ENCODE peak calls at places on chromosomes 16 and 17, in six cellular contexts. One of them, this sample, is unnamed.
A peak's percentile ranks its signal among the peaks of the same experiment; 100 is the strongest.

GRCh38 chr17:33973491-33973890 is 281.6 kb upstream of the CCL2 start:
- DNase-seq in HFF-Myc: no peak
- DNase-seq in adrenal gland: no peak
- DNase-seq in brain microvascular endothelial cell: no peak
- DNase-seq in mammary epithelial cell: no peak
- DNase-seq in Peyer's patch: no peak
- DNase-seq in this sample: no peak

GRCh38 chr17:78357177-78357586 is 2.7 kb downstream of the SOCS3 start:
- DNase-seq in adrenal gland: peak; percentile 57
- DNase-seq in Peyer's patch: no peak
- DNase-seq in mammary epithelial cell: no peak
- DNase-seq in HFF-Myc: no peak
- DNase-seq in brain microvascular endothelial cell: no peak
- DNase-seq in this sample: no peak

GRCh38 chr16:31386157-31386984 is 6.8 kb upstream of the ITGAD start:
- DNase-seq in adrenal gland: no peak
- DNase-seq in brain microvascular endothelial cell: peak; percentile 42
- DNase-seq in HFF-Myc: no peak
- DNase-seq in mammary epithelial cell: peak; percentile 89
- DNase-seq in Peyer's patch: no peak
- DNase-seq in this sample: no peak

GRCh38 chr16:23829454-23829853 is 6.3 kb upstream of the PRKCB start:
- DNase-seq in Peyer's patch: no peak
- DNase-seq in adrenal gland: no peak
- DNase-seq in HFF-Myc: no peak
- DNase-seq in mammary epithelial cell: no peak
- DNase-seq in brain microvascular endothelial cell: no peak
- DNase-seq in this sample: no peak

GRCh38 chr16:25692734-25693508 is 1.2 kb downstream of the HS3ST4 start:
- DNase-seq in Peyer's patch: no peak
- DNase-seq in adrenal gland: no peak
- DNase-seq in HFF-Myc: no peak
- DNase-seq in mammary epithelial cell: no peak
- DNase-seq in brain microvascular endothelial cell: no peak
- DNase-seq in this sample: no peak

GRCh38 chr16:67917140-67917851 is 14.4 kb downstream of the CTRL start:
- DNase-seq in HFF-Myc: no peak
- DNase-seq in Peyer's patch: no peak
- DNase-seq in mammary epithelial cell: no peak
- DNase-seq in adrenal gland: no peak
- DNase-seq in brain microvascular endothelial cell: no peak
- DNase-seq in this sample: no peak

GRCh38 chr17:79923974-79924638 is 84.9 kb upstream of the CBX4 start:
- DNase-seq in HFF-Myc: no peak
- DNase-seq in brain microvascular endothelial cell: no peak
- DNase-seq in mammary epithelial cell: no peak
- DNase-seq in adrenal gland: no peak
- DNase-seq in Peyer's patch: peak; percentile 88
- DNase-seq in this sample: no peak

GRCh38 chr16:9836118-9836736 is 346.0 kb downstream of the GRIN2A start:
- DNase-seq in mammary epithelial cell: no peak
- DNase-seq in adrenal gland: no peak
- DNase-seq in Peyer's patch: no peak
- DNase-seq in HFF-Myc: no peak
- DNase-seq in brain microvascular endothelial cell: peak; percentile 16
- DNase-seq in this sample: no peak

GRCh38 chr16:88542231-88542630 is 28.0 kb upstream of the ZC3H18 start:
- DNase-seq in brain microvascular endothelial cell: no peak
- DNase-seq in Peyer's patch: no peak
- DNase-seq in mammary epithelial cell: no peak
- DNase-seq in adrenal gland: no peak
- DNase-seq in HFF-Myc: no peak
- DNase-seq in this sample: no peak

GRCh38 chr17:81509048-81509686 is 3.4 kb downstream of the ACTG1 start:
- DNase-seq in Peyer's patch: peak; percentile 59
- DNase-seq in brain microvascular endothelial cell: no peak
- DNase-seq in HFF-Myc: no peak
- DNase-seq in adrenal gland: no peak
- DNase-seq in mammary epithelial cell: peak; percentile 40
- DNase-seq in this sample: no peak

GRCh38 chr17:45579529-45580495 is 89.3 kb upstream of the PLEKHM1 start:
- DNase-seq in HFF-Myc: no peak
- DNase-seq in brain microvascular endothelial cell: no peak
- DNase-seq in Peyer's patch: no peak
- DNase-seq in adrenal gland: no peak
- DNase-seq in mammary epithelial cell: no peak
- DNase-seq in this sample: no peak

DNA sequence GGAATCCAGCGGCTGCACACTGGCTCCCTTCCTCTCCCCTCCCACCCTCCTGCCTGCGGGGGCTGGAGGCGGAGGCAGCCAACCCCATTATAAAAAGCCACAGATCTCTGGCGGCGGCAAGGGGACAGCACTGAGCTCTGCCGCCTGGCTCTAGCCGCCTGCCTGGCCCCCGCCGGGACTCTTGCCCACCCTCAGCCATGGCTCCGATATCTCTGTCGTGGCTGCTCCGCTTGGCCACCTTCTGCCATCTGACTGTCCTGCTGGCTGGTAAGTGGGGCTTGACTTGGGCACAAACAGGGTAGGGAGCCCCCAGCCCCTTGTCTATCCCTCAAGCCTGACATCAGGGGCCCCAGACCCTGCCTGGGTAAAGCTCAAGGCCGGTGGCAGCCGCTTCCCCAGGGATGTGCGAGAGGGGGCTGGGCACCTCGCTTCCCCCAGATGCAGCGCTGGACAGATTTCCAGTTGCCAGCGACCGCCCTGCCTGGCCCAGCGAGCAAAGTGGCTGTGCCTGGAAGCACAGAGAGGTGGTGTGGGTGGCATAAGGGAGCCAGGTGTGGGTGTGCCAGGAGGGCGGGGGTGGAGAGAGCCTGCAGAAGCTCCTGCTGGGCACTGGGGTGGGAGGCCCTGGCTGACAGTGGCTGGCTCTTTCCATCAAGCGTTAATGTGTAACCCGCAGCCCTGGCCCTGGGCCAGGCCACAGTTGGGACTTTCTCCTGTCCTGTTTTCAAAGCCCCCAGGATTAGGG is at the start of gene CX3CL1:
- DNase-seq in brain microvascular endothelial cell: peak; percentile 28
- DNase-seq in adrenal gland: no peak
- DNase-seq in mammary epithelial cell: peak; percentile 62
- DNase-seq in HFF-Myc: no peak
- DNase-seq in Peyer's patch: peak; percentile 74
- DNase-seq in this sample: no peak
- TF ChIP-seq CTCF in brain microvascular endothelial cell: peak; percentile 22
- TF ChIP-seq CTCF in adrenal gland: peak; percentile 9
- TF ChIP-seq CTCF in mammary epithelial cell: peak; percentile 20
- TF ChIP-seq CTCF in HFF-Myc: no peak
- TF ChIP-seq CTCF in Peyer's patch: peak; percentile 13
- TF ChIP-seq CTCF in this sample: peak; percentile 25

GRCh38 chr17:11787074-11787473 is 188.8 kb downstream of the DNAH9 start:
- DNase-seq in brain microvascular endothelial cell: no peak
- DNase-seq in Peyer's patch: no peak
- DNase-seq in adrenal gland: no peak
- DNase-seq in HFF-Myc: no peak
- DNase-seq in mammary epithelial cell: no peak
- DNase-seq in this sample: no peak
- H3K4me3 ChIP-seq in brain microvascular endothelial cell: no peak overlapping the region
- H3K4me3 ChIP-seq in Peyer's patch: no peak overlapping the region
- H3K4me3 ChIP-seq in adrenal gland: no peak overlapping the region
- H3K4me3 ChIP-seq in HFF-Myc: no peak overlapping the region
- H3K4me3 ChIP-seq in mammary epithelial cell: no peak overlapping the region
- H3K4me3 ChIP-seq in this sample: no peak overlapping the region

DNA sequence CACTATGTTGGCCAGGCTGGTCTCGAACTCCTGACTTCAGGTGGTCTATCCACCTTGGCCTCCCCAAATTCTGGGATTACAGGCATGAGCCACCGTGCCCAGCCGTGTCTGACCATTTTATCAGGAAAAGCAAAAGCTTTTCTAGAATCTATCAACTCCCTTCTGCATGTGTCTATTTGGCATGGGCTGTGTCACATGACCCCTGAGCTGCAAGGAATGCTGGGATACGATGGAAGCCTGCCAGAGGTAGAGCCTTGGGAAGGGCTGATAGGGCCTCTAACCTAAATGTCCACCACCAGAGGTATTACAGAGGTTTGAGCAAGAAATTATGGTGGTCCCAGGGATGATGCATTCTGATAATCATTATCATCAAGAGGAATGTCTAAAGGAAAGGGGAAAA is 616.2 kb downstream of the WWOX start:
- DNase-seq in Peyer's patch: no peak
- DNase-seq in mammary epithelial cell: no peak
- DNase-seq in brain microvascular endothelial cell: no peak
- DNase-seq in adrenal gland: no peak
- DNase-seq in HFF-Myc: no peak
- DNase-seq in this sample: no peak
- TF ChIP-seq CTCF in Peyer's patch: no peak
- TF ChIP-seq CTCF in mammary epithelial cell: no peak
- TF ChIP-seq CTCF in brain microvascular endothelial cell: no peak
- TF ChIP-seq CTCF in adrenal gland: no peak
- TF ChIP-seq CTCF in HFF-Myc: no peak
- TF ChIP-seq CTCF in this sample: no peak

DNA sequence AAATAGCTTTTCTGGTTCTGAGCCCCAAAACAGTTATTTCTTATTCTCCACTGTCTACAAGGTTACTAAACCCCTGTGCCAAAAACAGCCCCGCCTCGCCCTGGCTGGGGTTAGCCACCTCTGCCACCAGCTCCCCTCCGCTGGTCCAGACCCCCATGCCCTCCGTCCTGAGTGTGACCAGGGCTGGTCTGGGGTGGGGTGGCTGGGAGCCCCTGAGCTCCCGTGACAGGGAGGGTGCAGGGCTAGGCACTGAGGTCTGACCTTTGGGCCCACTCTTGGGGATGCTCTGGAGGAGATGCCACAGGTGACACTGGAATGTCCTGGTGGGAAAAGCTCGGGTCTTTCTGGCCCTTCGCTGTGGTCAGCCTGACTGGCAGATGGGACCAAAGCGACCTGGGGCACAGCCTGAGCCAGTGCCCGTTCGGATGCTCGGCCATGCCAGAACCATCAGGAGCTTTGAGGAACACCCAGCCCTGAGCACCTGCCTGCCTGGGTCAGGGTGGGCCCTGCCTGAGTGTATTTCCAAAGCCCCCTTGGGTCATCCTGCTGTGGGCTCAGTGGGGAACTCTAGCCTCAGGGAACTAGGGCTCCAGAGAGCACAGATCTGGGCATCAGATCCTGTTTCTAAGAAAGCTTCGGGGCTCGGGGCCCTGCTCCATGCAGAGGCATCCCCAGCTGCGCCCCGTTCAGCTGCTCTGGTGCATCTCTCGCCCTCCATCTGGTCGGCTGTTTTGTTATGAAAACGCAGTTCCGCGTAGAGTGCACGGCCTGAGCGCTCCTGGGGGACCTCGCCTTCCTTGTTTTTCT is 72.1 kb upstream of the GNG13 start:
- DNase-seq in brain microvascular endothelial cell: no peak
- DNase-seq in mammary epithelial cell: no peak
- DNase-seq in adrenal gland: no peak
- DNase-seq in HFF-Myc: no peak
- DNase-seq in Peyer's patch: no peak
- DNase-seq in this sample: no peak
- H3K4me3 ChIP-seq in brain microvascular endothelial cell: no peak overlapping the region
- H3K4me3 ChIP-seq in mammary epithelial cell: no peak overlapping the region
- H3K4me3 ChIP-seq in adrenal gland: no peak overlapping the region
- H3K4me3 ChIP-seq in HFF-Myc: no peak overlapping the region
- H3K4me3 ChIP-seq in Peyer's patch: no peak overlapping the region
- H3K4me3 ChIP-seq in this sample: no peak overlapping the region

DNA sequence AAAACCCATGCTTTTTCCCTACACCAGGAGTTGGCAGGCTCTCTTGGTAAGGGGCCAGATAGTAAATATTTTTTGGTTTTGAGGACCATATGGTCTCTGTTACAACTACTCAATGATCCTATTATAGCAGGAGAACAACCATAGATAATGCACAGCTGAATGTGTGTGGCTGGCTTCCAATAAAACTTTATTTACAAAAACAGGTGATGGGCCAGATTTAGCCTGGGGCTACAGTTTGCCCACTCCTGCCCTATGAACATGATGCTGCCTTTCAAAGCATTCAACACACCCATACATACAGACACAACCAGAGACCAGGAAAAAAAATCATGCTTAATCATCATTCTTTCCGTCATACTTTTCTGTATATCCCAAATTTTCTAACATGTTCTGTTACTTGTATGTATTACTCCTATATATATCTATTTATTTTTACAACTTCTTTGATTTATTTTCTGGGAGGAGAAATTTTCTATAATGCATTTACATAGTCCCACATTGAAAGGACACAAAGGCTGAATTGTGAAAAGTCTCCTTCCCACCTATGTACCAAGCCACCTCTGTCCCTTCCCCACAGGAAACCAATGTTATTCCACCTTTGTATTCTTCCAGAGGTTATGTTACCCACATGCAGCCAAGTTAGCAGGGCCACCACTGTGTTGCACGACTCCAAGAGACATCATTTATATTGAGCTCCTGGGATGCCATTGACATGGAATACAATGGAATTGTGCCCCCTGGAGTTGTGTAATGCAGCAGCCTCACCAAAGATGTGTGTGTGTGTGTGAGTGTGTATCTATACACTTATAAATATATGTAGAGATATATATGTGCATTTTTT is 21.9 kb upstream of the MSI2 start:
- DNase-seq in Peyer's patch: no peak
- DNase-seq in brain microvascular endothelial cell: no peak
- DNase-seq in HFF-Myc: no peak
- DNase-seq in adrenal gland: no peak
- DNase-seq in mammary epithelial cell: no peak
- DNase-seq in this sample: no peak
- TF ChIP-seq CTCF in Peyer's patch: no peak
- TF ChIP-seq CTCF in brain microvascular endothelial cell: no peak
- TF ChIP-seq CTCF in HFF-Myc: no peak
- TF ChIP-seq CTCF in adrenal gland: no peak
- TF ChIP-seq CTCF in mammary epithelial cell: peak; percentile 8
- TF ChIP-seq CTCF in this sample: no peak

This sample was measured in retinal pigment epithelial cell.